ENCODE peak calls at places on chromosome 11, in six cellular contexts. One of them, this sample, is unnamed.

GRCh38 chr11:57905439-57905838 is 118.2 kb upstream of the OR9Q1 start:
- DNase-seq in GM19239: no peak
- DNase-seq in stimulated activated CD8-positive, alpha-beta memory T cell treated with anti-CD3 and anti-CD28 coated beads, Interleukin-4, amount 100 ng/mL, for 24 hours: no peak
- DNase-seq in GM13976: no peak
- DNase-seq in H9: no peak
- DNase-seq in posterior vena cava: no peak
- DNase-seq in this sample: no peak

GRCh38 chr11:10809373-10810199 is 860 bp upstream of the EIF4G2 start:
- DNase-seq in GM19239: no peak
- DNase-seq in stimulated activated CD8-positive, alpha-beta memory T cell treated with anti-CD3 and anti-CD28 coated beads, Interleukin-4, amount 100 ng/mL, for 24 hours: peak
- DNase-seq in GM13976: no peak
- DNase-seq in H9: peak
- DNase-seq in posterior vena cava: no peak
- DNase-seq in this sample: no peak

GRCh38 chr11:16512163-16512562 is 155.8 kb upstream of the SOX6 start:
- DNase-seq in GM19239: no peak
- DNase-seq in stimulated activated CD8-positive, alpha-beta memory T cell treated with anti-CD3 and anti-CD28 coated beads, Interleukin-4, amount 100 ng/mL, for 24 hours: no peak
- DNase-seq in GM13976: no peak
- DNase-seq in H9: no peak
- DNase-seq in posterior vena cava: no peak
- DNase-seq in this sample: no peak

GRCh38 chr11:128848815-128849455 is 18.2 kb downstream of the KCNJ1 start:
- DNase-seq in GM19239: peak
- DNase-seq in stimulated activated CD8-positive, alpha-beta memory T cell treated with anti-CD3 and anti-CD28 coated beads, Interleukin-4, amount 100 ng/mL, for 24 hours: peak
- DNase-seq in GM13976: peak
- DNase-seq in H9: peak
- DNase-seq in posterior vena cava: no peak
- DNase-seq in this sample: peak

GRCh38 chr11:61779666-61780525 is 12.5 kb downstream of the TMEM258 start:
- DNase-seq in GM19239: no peak
- DNase-seq in stimulated activated CD8-positive, alpha-beta memory T cell treated with anti-CD3 and anti-CD28 coated beads, Interleukin-4, amount 100 ng/mL, for 24 hours: no peak
- DNase-seq in GM13976: no peak
- DNase-seq in H9: no peak
- DNase-seq in posterior vena cava: no peak
- DNase-seq in this sample: no peak

GRCh38 chr11:64996327-64996709 is 453 bp downstream of the BATF2 start:
- DNase-seq in GM19239: no peak
- DNase-seq in stimulated activated CD8-positive, alpha-beta memory T cell treated with anti-CD3 and anti-CD28 coated beads, Interleukin-4, amount 100 ng/mL, for 24 hours: no peak
- DNase-seq in GM13976: no peak
- DNase-seq in H9: no peak
- DNase-seq in posterior vena cava: no peak
- DNase-seq in this sample: peak

GRCh38 chr11:62601114-62601363 is 626 bp downstream of the MTA2 start:
- DNase-seq in GM19239: no peak
- DNase-seq in stimulated activated CD8-positive, alpha-beta memory T cell treated with anti-CD3 and anti-CD28 coated beads, Interleukin-4, amount 100 ng/mL, for 24 hours: peak
- DNase-seq in GM13976: no peak
- DNase-seq in H9: no peak
- DNase-seq in posterior vena cava: peak
- DNase-seq in this sample: no peak

GRCh38 chr11:47356129-47356997 is 3.9 kb upstream of the MYBPC3 start:
- DNase-seq in GM19239: no peak
- DNase-seq in stimulated activated CD8-positive, alpha-beta memory T cell treated with anti-CD3 and anti-CD28 coated beads, Interleukin-4, amount 100 ng/mL, for 24 hours: no peak
- DNase-seq in GM13976: no peak
- DNase-seq in H9: no peak
- DNase-seq in posterior vena cava: no peak
- DNase-seq in this sample: no peak